ENCODE peak calls at places on chromosomes 1 and 21, in nine cellular contexts. W is NCI-H187; E is left kidney; C is central memory CD8-positive, alpha-beta T cell; H is effector CD4-positive, alpha-beta T cell; R is NCI-H1930; K is CD8-positive, alpha-beta T cell; U is AG20443; Q is activated CD4-positive, alpha-beta T cell treated with anti-CD3 and anti-CD28 coated beads for 1 hour. Z is an unnamed sample.
A peak's percentile ranks its signal among the peaks of the same experiment; 100 is the strongest.

GRCh38 chr1:246355421-246356230 is 151.5 kb downstream of the SMYD3 start:
- DNase-seq in W (no peak), E (peak; percentile 36), C (no peak), H (no peak), R (no peak), K (no peak), U (no peak), Q (no peak), Z (no peak)

GRCh38 chr21:39610705-39611104 is 2.0 kb upstream of the B3GALT5 start:
- DNase-seq in W (no peak), E (peak; percentile 51), C (no peak), H (no peak), R (no peak), K (no peak), U (no peak), Q (no peak), Z (no peak)

GRCh38 chr1:42963378-42964005 is 4.8 kb upstream of the SLC2A1 start:
- DNase-seq in W (no peak), E (peak; percentile 58), C (no peak), H (no peak), R (no peak), K (no peak), U (peak; percentile 72), Q (no peak), Z (no peak)

GRCh38 chr1:235011599-235012435 is 116.8 kb downstream of the TOMM20 start:
- DNase-seq in W (no peak), E (peak; percentile 70), C (peak; percentile 70), H (peak; percentile 89), R (no peak), K (peak; percentile 88), U (peak; percentile 96), Q (peak; percentile 92), Z (peak; percentile 90)

GRCh38 chr1:178143730-178144343 is 49.9 kb downstream of the RASAL2 start:
- DNase-seq in W (no peak), E (no peak), C (no peak), H (no peak), R (no peak), K (no peak), U (no peak), Q (no peak), Z (no peak)

GRCh38 chr1:36342426-36343185 is 19.2 kb upstream of the EVA1B start:
- DNase-seq in W (no peak), E (no peak), C (peak; percentile 40), H (peak; percentile 55), R (no peak), K (peak; percentile 40), U (peak; percentile 77), Q (peak; percentile 53), Z (peak; percentile 44)

GRCh38 chr1:61171346-61171745 is 89.0 kb downstream of the NFIA start:
- DNase-seq in W (no peak), E (no peak), C (no peak), H (no peak), R (no peak), K (no peak), U (no peak), Q (no peak), Z (no peak)

GRCh38 chr1:208917719-208918118 is 665.8 kb upstream of the CAMK1G start:
- DNase-seq in W (no peak), E (no peak), C (no peak), H (no peak), R (no peak), K (no peak), U (no peak), Q (no peak), Z (no peak)

GRCh38 chr1:177306981-177307380 is 136.2 kb downstream of the BRINP2 start:
- DNase-seq in W (no peak), E (no peak), C (no peak), H (no peak), R (no peak), K (no peak), U (no peak), Q (no peak), Z (no peak)

GRCh38 chr1:114114751-114115104 is 38.9 kb downstream of the SYT6 start:
- DNase-seq in W (no peak), E (no peak), C (no peak), H (no peak), R (no peak), K (no peak), U (no peak), Q (no peak), Z (no peak)

GRCh38 chr21:44326716-44327602 is 12.2 kb downstream of the CFAP410 start:
- DNase-seq in W (no peak), E (no peak), C (no peak), H (no peak), R (no peak), K (no peak), U (no peak), Q (no peak), Z (no peak)

GRCh38 chr1:65845758-65846060 is 53.0 kb downstream of the PDE4B start:
- DNase-seq in W (no peak), E (no peak), C (no peak), H (no peak), R (no peak), K (no peak), U (no peak), Q (no peak), Z (no peak)

GRCh38 chr1:237105826-237106225 is 63.8 kb downstream of the RYR2 start:
- DNase-seq in W (no peak), E (no peak), C (no peak), H (no peak), R (no peak), K (no peak), U (no peak), Q (no peak), Z (peak; percentile 72)

GRCh38 chr1:64241069-64241468 is 37.6 kb downstream of the UBE2U start:
- DNase-seq in W (no peak), E (no peak), C (no peak), H (no peak), R (no peak), K (no peak), U (no peak), Q (no peak), Z (no peak)

GRCh38 chr1:115429884-115430283 is 91.8 kb upstream of the NGF start:
- DNase-seq in W (no peak), E (no peak), C (no peak), H (no peak), R (no peak), K (no peak), U (no peak), Q (no peak), Z (no peak)

GRCh38 chr1:80779278-80779677 is 1021.5 kb upstream of the ADGRL2 start:
- DNase-seq in W (no peak), E (no peak), C (no peak), H (no peak), R (no peak), K (no peak), U (no peak), Q (no peak), Z (no peak)

GRCh38 chr1:28594661-28595411 is 2.8 kb downstream of the RAB42 start:
- DNase-seq in W (no peak), E (no peak), C (no peak), H (no peak), R (no peak), K (no peak), U (peak; percentile 38), Q (no peak), Z (no peak)

GRCh38 chr1:62530516-62531154 is 66.7 kb upstream of the ANGPTL3 start:
- DNase-seq in W (no peak), E (peak; percentile 74), C (no peak), H (no peak), R (no peak), K (no peak), U (peak; percentile 42), Q (no peak), Z (peak; percentile 63)

GRCh38 chr1:244844155-244845121 is 9.0 kb downstream of the COX20 start:
- DNase-seq in W (no peak), E (no peak), C (no peak), H (no peak), R (no peak), K (no peak), U (no peak), Q (no peak), Z (no peak)

GRCh38 chr1:33420870-33421775 is 9.8 kb downstream of the PHC2 start:
- DNase-seq in W (no peak), E (no peak), C (no peak), H (no peak), R (no peak), K (no peak), U (no peak), Q (no peak), Z (no peak)

GRCh38 chr1:159598196-159598595 is 10.6 kb downstream of the APCS start:
- DNase-seq in W (no peak), E (no peak), C (no peak), H (no peak), R (no peak), K (no peak), U (peak; percentile 77), Q (no peak), Z (no peak)

GRCh38 chr1:102799496-102799895 is 308.8 kb downstream of the COL11A1 start:
- DNase-seq in W (no peak), E (no peak), C (no peak), H (no peak), R (no peak), K (no peak), U (peak; percentile 6), Q (no peak), Z (no peak)

GRCh38 chr1:72670902-72671301 is 388.6 kb upstream of the NEGR1 start:
- DNase-seq in W (no peak), E (no peak), C (no peak), H (no peak), R (no peak), K (no peak), U (no peak), Q (no peak), Z (no peak)

GRCh38 chr1:26915204-26915842 is 1.5 kb upstream of the NR0B2 start:
- DNase-seq in W (no peak), E (no peak), C (no peak), H (no peak), R (no peak), K (no peak), U (no peak), Q (no peak), Z (peak; percentile 74)